ENCODE peak calls at places on chromosomes 13 and 19, in five cellular contexts. O is AG09319; Q is thoracic aorta; R is CD8-positive, alpha-beta T cell; D is astrocyte of the spinal cord. J is an unnamed sample.

GRCh38 chr13:113229791-113230190 is 20.4 kb downstream of the CUL4A start:
- DNase-seq in O (no peak), Q (no peak), R (no peak), D (no peak), J (no peak)

GRCh38 chr19:49567722-49568454 is 12.5 kb downstream of the NOSIP start:
- DNase-seq in O (no peak), Q (no peak), R (peak), D (peak), J (no peak)

GRCh38 chr13:74479124-74479523 is 344.9 kb upstream of the KLF12 start:
- DNase-seq in O (no peak), Q (no peak), R (no peak), D (no peak), J (no peak)

GRCh38 chr19:54206831-54207177 is 6.1 kb downstream of the RPS9 start:
- DNase-seq in O (no peak), Q (no peak), R (no peak), D (no peak), J (no peak)

GRCh38 chr19:30070198-30070969 is 128.3 kb downstream of the URI1 start:
- DNase-seq in O (no peak), Q (no peak), R (no peak), D (no peak), J (no peak)

GRCh38 chr13:95677564-95678386 is 836 bp downstream of the DNAJC3 start:
- DNase-seq in O (no peak), Q (no peak), R (peak), D (peak), J (no peak)

GRCh38 chr13:27830010-27830409 is 37.7 kb downstream of the GSX1 start:
- DNase-seq in O (no peak), Q (peak), R (peak), D (peak), J (peak)

GRCh38 chr13:39283062-39283461 is 244.8 kb downstream of the NHLRC3 start:
- DNase-seq in O (no peak), Q (no peak), R (no peak), D (no peak), J (no peak)

GRCh38 chr19:45883586-45883880 is 2.4 kb downstream of the IRF2BP1 start:
- DNase-seq in O (no peak), Q (no peak), R (no peak), D (no peak), J (no peak)
- TF ChIP-seq CTCF in O (no peak), Q (no peak), R (peak), D (no peak), J (no peak)

GRCh38 chr19:14315433-14315832 is 65.8 kb upstream of the ADGRE5 start:
- DNase-seq in O (no peak), Q (no peak), R (no peak), D (no peak), J (no peak)

GRCh38 chr19:14317157-14317556 is 64.1 kb upstream of the ADGRE5 start:
- DNase-seq in O (no peak), Q (no peak), R (no peak), D (no peak), J (no peak)

GRCh38 chr19:14322889-14323463 is 58.3 kb upstream of the ADGRE5 start:
- DNase-seq in O (no peak), Q (no peak), R (no peak), D (no peak), J (no peak)

GRCh38 chr19:14320253-14320652 is 61.0 kb upstream of the ADGRE5 start:
- DNase-seq in O (no peak), Q (no peak), R (no peak), D (no peak), J (no peak)

DNA sequence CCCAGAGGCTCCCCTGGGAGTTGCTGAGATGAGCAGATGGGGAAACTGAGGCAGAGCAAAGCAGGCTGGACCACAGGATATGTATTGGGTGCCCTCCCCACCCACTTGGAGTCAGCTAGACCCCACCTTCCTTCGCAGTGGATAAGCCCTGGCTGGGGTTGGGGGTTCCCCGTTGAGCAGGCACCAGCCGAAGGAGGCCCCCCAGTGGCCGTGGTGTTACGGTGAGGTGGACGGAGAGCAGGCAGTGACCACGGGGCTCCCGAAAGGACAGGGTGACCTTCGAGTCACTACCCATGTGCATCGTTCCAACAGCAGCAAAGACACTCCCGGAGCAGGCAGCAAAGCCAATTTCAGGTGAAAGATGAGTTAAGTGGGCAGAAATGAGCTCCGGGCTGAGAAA is 62.4 kb upstream of the ADGRE5 start:
- DNase-seq in O (no peak), Q (no peak), R (no peak), D (no peak), J (no peak)
- TF ChIP-seq CTCF in O (peak), Q (no peak), R (no peak), D (peak), J (no peak)

GRCh38 chr19:11234486-11235075 is 4.8 kb upstream of the ANGPTL8 start:
- DNase-seq in O (no peak), Q (no peak), R (no peak), D (no peak), J (no peak)
- TF ChIP-seq CTCF in O (no peak), Q (no peak), R (no peak), D (no peak), J (no peak)

DNA sequence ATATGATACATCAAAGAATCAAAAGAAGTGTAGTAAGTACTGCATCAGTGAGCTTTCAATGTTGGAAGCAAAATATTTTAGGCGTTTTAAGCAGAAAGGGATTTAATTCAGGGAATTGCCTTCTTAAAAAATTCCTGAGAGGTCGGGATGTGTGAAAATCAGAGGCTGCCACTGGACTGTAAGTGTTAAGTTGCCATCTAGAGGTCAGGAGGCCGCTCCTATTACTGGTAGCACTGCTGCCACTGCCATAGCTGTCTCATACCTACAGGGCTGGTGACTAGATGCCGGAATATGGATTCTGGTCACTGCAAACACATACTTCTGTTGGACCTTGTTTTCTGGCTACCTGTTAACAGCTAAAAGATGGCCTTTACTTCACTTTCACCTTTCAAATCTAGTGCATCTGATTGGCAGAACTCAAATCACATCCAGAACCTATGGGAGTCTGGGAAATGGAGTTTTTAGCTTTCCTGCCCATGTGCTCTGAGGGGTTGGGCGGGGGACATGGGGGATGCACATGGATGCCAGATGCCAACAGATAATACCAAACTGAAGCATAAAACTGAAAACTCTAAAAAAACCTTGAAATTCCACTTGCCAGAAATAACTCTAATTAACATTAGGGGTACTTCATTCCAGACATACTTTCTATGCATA is 29.8 kb downstream of the DGKH start:
- DNase-seq in O (no peak), Q (no peak), R (no peak), D (no peak), J (no peak)
- TF ChIP-seq CTCF in O (no peak), Q (no peak), R (no peak), D (no peak), J (no peak)

GRCh38 chr13:72808917-72809500 is 27.1 kb downstream of the PIBF1 start:
- DNase-seq in O (no peak), Q (no peak), R (no peak), D (peak), J (no peak)
- TF ChIP-seq CTCF in O (peak), Q (peak), R (peak), D (peak), J (peak)

DNA sequence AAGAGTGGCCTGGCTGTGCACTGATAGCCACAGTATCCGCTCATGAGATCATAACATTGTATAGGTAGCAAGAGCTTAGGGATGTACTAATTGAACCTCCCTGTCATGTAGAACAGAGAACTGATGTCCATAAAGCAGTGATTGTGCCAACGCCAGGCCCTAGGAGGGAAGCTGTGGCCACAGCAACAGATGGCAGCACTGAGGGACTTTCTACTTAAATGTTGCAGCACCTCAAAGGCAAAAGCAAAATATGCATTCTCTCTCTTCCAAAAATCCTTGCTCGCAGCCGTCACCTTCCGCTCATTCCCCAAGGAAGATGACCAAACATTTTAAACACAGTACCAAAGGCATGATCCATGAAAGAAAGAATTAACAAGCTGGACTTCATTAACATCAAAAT is 32.3 kb downstream of the COL4A1 start:
- DNase-seq in O (no peak), Q (no peak), R (no peak), D (no peak), J (no peak)
- TF ChIP-seq CTCF in O (peak), Q (peak), R (no peak), D (peak), J (no peak)

DNA sequence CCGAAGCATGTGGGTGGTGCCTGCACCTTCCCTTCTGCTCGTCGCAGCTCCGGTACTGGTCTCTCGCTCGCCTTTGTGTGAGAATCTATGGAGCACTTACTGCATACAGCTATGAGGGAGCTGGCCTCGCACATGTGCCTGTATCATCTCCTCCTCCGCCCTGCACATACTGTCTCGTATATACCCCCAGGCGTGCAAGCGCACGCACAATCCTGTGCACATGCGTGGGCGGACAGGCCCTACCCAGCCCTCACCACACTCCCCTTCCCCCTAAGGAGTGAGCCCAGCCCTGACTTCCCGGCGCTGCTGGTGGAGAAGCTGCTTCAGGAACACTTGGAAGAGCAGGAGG is 8.7 kb downstream of the PIK3R2 start:
- DNase-seq in O (no peak), Q (no peak), R (no peak), D (no peak), J (no peak)
- TF ChIP-seq CTCF in O (no peak), Q (no peak), R (peak), D (no peak), J (peak)

J was measured in mesothelial cell of epicardium.